ENCODE peak calls at places on chromosomes 6 and 20, in eight cellular contexts. C is MM.1S, B is GM23338, I is GM23248, W is PC-9, Y is HCT116, E is PC-3, D is hepatocyte. H is an unnamed sample. For H3K9me2, the result is how much of the 10 kb centered on the place peaks cover.

GRCh38 chr6:118896339-118897136 is 2.6 kb downstream of the ASF1A start:
- DNase-seq in C (peak), B (peak), I (peak), W (peak), Y (peak), E (peak), D (peak), H (peak)

GRCh38 chr6:113936093-113936934 is 34.6 kb downstream of the HDAC2 start:
- DNase-seq in C (peak), B (peak), I (peak), W (peak), Y (peak), E (peak), D (peak), H (peak)

GRCh38 chr6:80165143-80165542 is 58.7 kb downstream of the BCKDHB start:
- DNase-seq in C (peak), B (no peak), I (peak), W (no peak), Y (no peak), E (no peak), D (no peak), H (no peak)

GRCh38 chr20:25470045-25470444 is 62.6 kb downstream of the GINS1 start:
- DNase-seq in C (peak), B (peak), I (peak), W (peak), Y (peak), E (peak), D (peak), H (peak)

GRCh38 chr20:46060301-46060881 is 29.4 kb downstream of the NCOA5 start:
- DNase-seq in C (peak), B (no peak), I (no peak), W (no peak), Y (no peak), E (no peak), D (no peak), H (peak)

GRCh38 chr6:169724554-169725269 is 412 bp upstream of the PHF10 start:
- DNase-seq in C (peak), B (peak), I (peak), W (peak), Y (no peak), E (peak), D (peak), H (peak)

GRCh38 chr6:105207524-105208269 is 27.9 kb upstream of the POPDC3 start:
- DNase-seq in C (no peak), B (no peak), I (peak), W (peak), Y (no peak), E (peak), D (no peak), H (no peak)

GRCh38 chr6:108653864-108654402 is 93.2 kb downstream of the FOXO3 start:
- DNase-seq in C (no peak), B (no peak), I (peak), W (no peak), Y (no peak), E (peak), D (no peak), H (no peak)

GRCh38 chr6:80637312-80637711 is 530.8 kb downstream of the BCKDHB start:
- DNase-seq in C (no peak), B (no peak), I (peak), W (no peak), Y (no peak), E (no peak), D (no peak), H (no peak)

GRCh38 chr6:166119116-166119911 is 48.3 kb downstream of the TBXT start:
- DNase-seq in C (no peak), B (no peak), I (no peak), W (no peak), Y (no peak), E (no peak), D (peak), H (no peak)

GRCh38 chr20:19546648-19547047 is 211.4 kb upstream of the RIN2 start:
- DNase-seq in C (no peak), B (no peak), I (no peak), W (no peak), Y (no peak), E (no peak), D (no peak), H (no peak)

DNA sequence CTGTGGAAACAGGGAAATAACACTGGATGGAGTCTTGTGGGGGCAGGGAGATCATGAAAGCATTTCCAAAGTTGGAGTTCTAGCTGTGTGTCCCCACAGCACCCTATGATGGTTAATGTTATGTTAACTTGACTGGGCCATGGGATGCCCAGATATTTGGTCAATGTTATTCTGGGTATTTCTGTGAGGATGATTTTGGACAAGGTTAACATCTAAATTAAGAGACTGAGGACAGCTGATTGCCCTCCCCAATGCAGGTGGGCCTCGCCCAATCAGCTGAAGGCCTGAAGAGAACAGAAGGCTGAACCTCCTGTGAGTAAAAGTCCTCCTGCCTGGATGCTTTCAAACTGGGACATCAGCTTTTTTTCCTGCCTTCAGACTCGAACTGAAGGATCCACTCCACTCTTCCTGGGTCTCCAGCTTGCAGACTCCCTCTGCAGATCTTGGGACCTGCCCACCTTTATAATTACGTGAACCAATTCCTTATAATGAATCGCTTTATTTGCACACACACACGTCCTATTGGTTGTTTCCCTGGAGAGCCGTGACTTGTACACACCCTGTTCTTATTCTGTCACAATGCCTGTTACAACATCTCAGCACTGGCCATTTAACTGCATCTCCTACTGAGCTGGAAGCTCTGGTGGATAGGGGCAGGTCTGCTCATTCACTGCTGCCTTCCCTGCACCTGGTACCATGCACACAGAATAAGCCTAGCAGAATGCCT is 99.5 kb upstream of the IYD start:
- DNase-seq in C (no peak), B (no peak), I (no peak), W (no peak), Y (no peak), E (no peak), D (no peak), H (no peak)
- H3K9me2 ChIP-seq in C (under half), B (under half), I (under half), W (under half), Y (under half), E (under half), D (under half), H (under half)

GRCh38 chr6:90610671-90611542 is 24.0 kb upstream of the MAP3K7 start:
- DNase-seq in C (peak), B (peak), I (peak), W (no peak), Y (no peak), E (no peak), D (peak), H (peak)

GRCh38 chr6:90605749-90606344 is 19.0 kb upstream of the MAP3K7 start:
- DNase-seq in C (no peak), B (peak), I (no peak), W (no peak), Y (no peak), E (no peak), D (no peak), H (no peak)

GRCh38 chr6:90611543-90611864 is 24.6 kb upstream of the MAP3K7 start:
- DNase-seq in C (no peak), B (no peak), I (no peak), W (no peak), Y (no peak), E (no peak), D (no peak), H (no peak)

GRCh38 chr6:90611996-90612690 is 25.3 kb upstream of the MAP3K7 start:
- DNase-seq in C (no peak), B (peak), I (no peak), W (no peak), Y (no peak), E (no peak), D (no peak), H (no peak)

DNA sequence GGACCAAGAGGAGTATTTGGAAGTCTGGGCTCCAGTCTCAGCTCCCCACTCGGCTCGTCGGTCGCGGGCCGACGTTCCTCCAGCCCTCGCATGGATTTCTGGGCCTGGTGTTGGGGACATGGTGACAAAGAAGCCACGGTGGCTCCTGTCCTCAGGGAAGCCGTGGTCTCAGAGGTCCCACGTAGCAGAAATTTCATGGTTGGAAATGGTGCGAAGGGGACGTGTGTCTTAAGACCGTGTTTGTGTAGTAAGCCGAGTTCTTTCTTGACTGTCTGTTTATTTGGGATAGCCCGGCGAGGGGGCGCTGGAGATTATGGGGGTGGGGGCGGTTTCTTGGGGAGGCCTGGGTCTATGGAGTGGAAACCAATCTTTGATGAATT is 23.4 kb upstream of the MAP3K7 start:
- DNase-seq in C (no peak), B (peak), I (peak), W (no peak), Y (no peak), E (no peak), D (no peak), H (no peak)
- H3K27ac ChIP-seq in C (no peak), B (no peak), I (no peak), W (no peak), Y (no peak), E (no peak), D (peak), H (no peak)

GRCh38 chr20:50110141-50111047 is 2.6 kb downstream of the UBE2V1 start:
- DNase-seq in C (peak), B (no peak), I (peak), W (peak), Y (no peak), E (peak), D (peak), H (peak)

GRCh38 chr20:50108571-50109235 is 4.2 kb downstream of the UBE2V1 start:
- DNase-seq in C (no peak), B (peak), I (peak), W (no peak), Y (no peak), E (peak), D (no peak), H (no peak)

GRCh38 chr20:50111120-50111828 is 1.7 kb downstream of the UBE2V1 start:
- DNase-seq in C (no peak), B (no peak), I (peak), W (peak), Y (no peak), E (peak), D (peak), H (no peak)

GRCh38 chr20:50107086-50107645 is 5.8 kb downstream of the UBE2V1 start:
- DNase-seq in C (no peak), B (no peak), I (no peak), W (no peak), Y (no peak), E (no peak), D (no peak), H (no peak)

GRCh38 chr20:50107796-50108331 is 5.1 kb downstream of the UBE2V1 start:
- DNase-seq in C (no peak), B (no peak), I (no peak), W (no peak), Y (no peak), E (no peak), D (no peak), H (no peak)
- H3K9me2 ChIP-seq in C (under half), B (under half), I (under half), W (under half), Y (under half), E (under half), D (under half), H (under half)

GRCh38 chr20:53808733-53809132 is 215.1 kb upstream of the ZNF217 start:
- DNase-seq in C (no peak), B (no peak), I (no peak), W (no peak), Y (no peak), E (no peak), D (no peak), H (no peak)
- H3K27ac ChIP-seq in C (no peak), B (no peak), I (no peak), W (no peak), Y (no peak), E (peak), D (no peak), H (no peak)

DNA sequence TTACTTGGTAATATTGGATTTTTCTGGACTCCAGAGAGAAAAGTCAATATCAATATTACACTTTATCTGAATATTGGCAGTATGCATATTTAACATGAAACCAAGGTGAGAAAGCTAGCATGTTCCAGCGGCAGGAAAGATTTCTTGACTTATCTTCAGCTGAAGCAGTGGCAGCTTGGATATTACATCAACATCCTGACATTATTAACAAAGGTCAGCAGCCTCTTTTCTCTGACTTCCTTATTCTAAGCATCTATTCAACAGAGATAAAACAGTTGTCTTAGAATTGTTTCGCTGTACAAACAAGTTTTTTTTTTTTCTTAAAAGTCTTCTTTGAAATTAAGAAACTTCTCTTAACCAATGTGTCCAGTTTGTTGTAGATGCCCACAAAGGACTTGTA is 11.8 kb downstream of the DCBLD1 start:
- DNase-seq in C (no peak), B (no peak), I (no peak), W (no peak), Y (no peak), E (no peak), D (no peak), H (no peak)
- H3K9me2 ChIP-seq in C (under half), B (under half), I (under half), W (under half), Y (under half), E (under half), D (under half), H (under half)

GRCh38 chr6:9204171-9204570 is 768.8 kb upstream of the SLC35B3 start:
- DNase-seq in C (no peak), B (no peak), I (peak), W (peak), Y (peak), E (peak), D (no peak), H (no peak)
- H3K27ac ChIP-seq in C (no peak), B (no peak), I (no peak), W (no peak), Y (peak), E (no peak), D (no peak), H (no peak)

DNA sequence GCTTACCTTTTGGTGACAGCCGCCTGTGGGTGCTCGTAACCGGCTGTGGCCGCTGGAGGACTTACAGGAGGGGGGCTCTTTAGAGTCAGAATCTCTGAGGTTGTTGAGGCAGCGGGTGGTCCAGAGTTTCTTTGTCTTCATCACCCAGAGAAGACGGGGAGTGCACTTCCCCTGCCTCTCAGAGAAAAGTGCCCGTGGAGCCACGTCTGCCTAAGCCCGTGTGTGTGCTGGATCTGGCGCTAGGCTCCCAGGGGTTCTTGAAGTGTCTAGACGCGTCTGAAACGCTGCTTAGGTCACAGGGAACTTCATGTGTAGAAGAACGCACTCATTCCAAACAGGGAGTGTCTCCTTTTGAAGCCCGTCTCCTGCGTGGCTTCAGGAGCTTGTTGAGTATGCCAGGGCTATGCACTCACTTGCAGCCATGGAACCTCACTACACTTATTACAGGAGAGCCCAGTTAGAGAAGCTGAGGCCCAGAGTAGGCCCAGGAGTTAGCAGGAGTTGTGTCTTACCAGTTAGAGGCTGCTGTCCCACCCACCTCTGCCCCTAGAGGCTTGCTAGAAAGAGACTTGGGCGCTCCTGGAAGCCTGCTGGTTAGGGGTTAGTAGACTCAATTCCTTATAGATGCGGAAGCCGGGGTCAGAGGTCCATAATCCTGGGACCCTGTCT is 1.3 kb downstream of the LSM14B start:
- DNase-seq in C (no peak), B (peak), I (peak), W (no peak), Y (no peak), E (no peak), D (peak), H (no peak)
- H3K9me2 ChIP-seq in C (under half), B (under half), I (under half), W (under half), Y (under half), E (under half), D (under half), H (under half)

GRCh38 chr6:147075326-147075840 is 128.8 kb upstream of the STXBP5 start:
- DNase-seq in C (no peak), B (no peak), I (no peak), W (no peak), Y (no peak), E (no peak), D (no peak), H (no peak)
- H3K27ac ChIP-seq in C (no peak), B (no peak), I (no peak), W (no peak), Y (no peak), E (no peak), D (no peak), H (no peak)

GRCh38 chr20:5935384-5935783 is 14.9 kb downstream of the TRMT6 start:
- DNase-seq in C (no peak), B (no peak), I (no peak), W (no peak), Y (no peak), E (no peak), D (no peak), H (no peak)

GRCh38 chr20:5938456-5939029 is 11.8 kb downstream of the TRMT6 start:
- DNase-seq in C (no peak), B (no peak), I (no peak), W (no peak), Y (no peak), E (no peak), D (no peak), H (no peak)

GRCh38 chr20:5932796-5933195 is 17.5 kb downstream of the TRMT6 start:
- DNase-seq in C (no peak), B (no peak), I (no peak), W (no peak), Y (no peak), E (no peak), D (no peak), H (no peak)

GRCh38 chr20:5931411-5931810 is 18.9 kb downstream of the TRMT6 start:
- DNase-seq in C (no peak), B (no peak), I (no peak), W (no peak), Y (no peak), E (no peak), D (no peak), H (no peak)

GRCh38 chr20:5933802-5934436 is 16.4 kb downstream of the TRMT6 start:
- DNase-seq in C (peak), B (peak), I (no peak), W (no peak), Y (no peak), E (peak), D (no peak), H (peak)
- H3K9me2 ChIP-seq in C (under half), B (under half), I (under half), W (under half), Y (under half), E (under half), D (under half), H (under half)